ENCODE peak calls at places on chromosomes 11 and 22, in five cellular contexts. Q is C1 segment of cervical spinal cord; P is central memory CD4-positive, alpha-beta T cell; K is GM12878; H is fibroblast of the aortic adventitia. O is an unnamed sample.

GRCh38 chr11:33227578-33228261 is 29.5 kb upstream of the HIPK3 start:
- DNase-seq in K (no peak), P (no peak), H (peak), Q (no peak), O (no peak)

GRCh38 chr11:2450321-2451041 is 5.7 kb downstream of the KCNQ1 start:
- DNase-seq in Q (no peak), P (no peak), H (no peak), K (no peak), O (no peak)

GRCh38 chr11:41879186-41879738 is 419.8 kb upstream of the LRRC4C start:
- DNase-seq in K (no peak), Q (no peak), P (no peak), H (peak), O (no peak)

GRCh38 chr22:48702573-48703264 is 1125.0 kb downstream of the BRD1 start:
- DNase-seq in Q (peak), K (no peak), H (no peak), P (no peak), O (peak)

GRCh38 chr22:45036154-45036553 is 26.3 kb upstream of the PHF21B start:
- DNase-seq in K (no peak), Q (peak), H (peak), P (no peak), O (peak)

GRCh38 chr11:2643746-2644145 is 56.0 kb downstream of the KCNQ1OT1 start:
- DNase-seq in H (no peak), Q (no peak), K (no peak), P (no peak), O (no peak)

GRCh38 chr11:109892321-109892794 is 200.8 kb upstream of the ZC3H12C start:
- DNase-seq in K (no peak), P (no peak), H (no peak), Q (no peak), O (no peak)

GRCh38 chr11:22976146-22976545 is 115.9 kb upstream of the CCDC179 start:
- DNase-seq in P (no peak), K (no peak), Q (no peak), H (no peak), O (no peak)

GRCh38 chr11:96875772-96876171 is 486.0 kb downstream of the JRKL start:
- DNase-seq in K (no peak), Q (no peak), H (no peak), P (no peak), O (no peak)

GRCh38 chr22:44399196-44399837 is 86.6 kb upstream of the SHISAL1 start:
- DNase-seq in P (no peak), H (no peak), K (no peak), Q (no peak), O (no peak)

GRCh38 chr11:44275961-44276550 is 33.9 kb downstream of the ALX4 start:
- DNase-seq in P (no peak), Q (no peak), H (no peak), K (no peak), O (no peak)

GRCh38 chr22:37822079-37822833 is 926 bp upstream of the GALR3 start:
- DNase-seq in K (no peak), Q (no peak), H (no peak), P (no peak), O (no peak)

GRCh38 chr11:96464695-96465307 is 75.0 kb downstream of the JRKL start:
- DNase-seq in P (peak), K (peak), Q (peak), H (peak), O (no peak)

O was measured in amygdala.